ENCODE peak calls at places on chromosomes 2 and 18, in six cellular contexts. L, A, U, T, Q and E are unnamed samples.

GRCh38 chr2:237319086-237319820 is 94.7 kb downstream of the COL6A3 start:
- DNase-seq in L (no peak), A (no peak), U (no peak), T (no peak), Q (no peak), E (no peak)

GRCh38 chr18:57836557-57836956 is 33.4 kb upstream of the ATP8B1 start:
- DNase-seq in L (no peak), A (no peak), U (no peak), T (no peak), Q (no peak), E (no peak)

GRCh38 chr2:239177908-239178307 is 222.9 kb downstream of the HDAC4 start:
- DNase-seq in L (no peak), A (no peak), U (no peak), T (no peak), Q (no peak), E (no peak)

GRCh38 chr2:86790828-86791561 is at the start of gene CD8A:
- DNase-seq in L (no peak), A (no peak), U (peak), T (no peak), Q (no peak), E (no peak)

GRCh38 chr2:132274000-132274399 is 112.2 kb upstream of the ANKRD30BL start:
- DNase-seq in L (no peak), A (no peak), U (no peak), T (no peak), Q (no peak), E (no peak)

GRCh38 chr2:188610050-188610444 is 318.4 kb downstream of the GULP1 start:
- DNase-seq in L (no peak), A (no peak), U (peak), T (no peak), Q (no peak), E (no peak)

GRCh38 chr18:54845788-54846187 is 17.5 kb downstream of the RAB27B start:
- DNase-seq in L (no peak), A (no peak), U (peak), T (no peak), Q (no peak), E (peak)

GRCh38 chr2:172693529-172694185 is 42.0 kb upstream of the RAPGEF4 start:
- DNase-seq in L (no peak), A (no peak), U (no peak), T (no peak), Q (no peak), E (no peak)

GRCh38 chr2:148253716-148254115 is 232.8 kb downstream of the MBD5 start:
- DNase-seq in L (no peak), A (no peak), U (no peak), T (no peak), Q (peak), E (peak)

GRCh38 chr2:159219394-159219998 is 67.0 kb downstream of the WDSUB1 start:
- DNase-seq in L (no peak), A (no peak), U (no peak), T (no peak), Q (no peak), E (no peak)

GRCh38 chr2:85259101-85259590 is 68.6 kb downstream of the TGOLN2 start:
- DNase-seq in L (no peak), A (no peak), U (peak), T (no peak), Q (no peak), E (peak)

GRCh38 chr2:104929663-104930062 is 75.7 kb downstream of the POU3F3 start:
- DNase-seq in L (no peak), A (no peak), U (no peak), T (no peak), Q (no peak), E (no peak)

GRCh38 chr2:3543023-3543683 is 15.0 kb downstream of the RNASEH1 start:
- DNase-seq in L (no peak), A (no peak), U (no peak), T (no peak), Q (no peak), E (no peak)

GRCh38 chr2:105795575-105795934 is 50.8 kb downstream of the NCK2 start:
- DNase-seq in L (no peak), A (no peak), U (peak), T (no peak), Q (no peak), E (no peak)

GRCh38 chr2:46657042-46657504 is 177.7 kb downstream of the TMEM247 start:
- DNase-seq in L (no peak), A (peak), U (peak), T (no peak), Q (peak), E (peak)

GRCh38 chr2:216863946-216864345 is 4.1 kb upstream of the TNP1 start:
- DNase-seq in L (no peak), A (peak), U (peak), T (no peak), Q (no peak), E (peak)

GRCh38 chr2:12316464-12316863 is 400.3 kb upstream of the TRIB2 start:
- DNase-seq in L (no peak), A (no peak), U (no peak), T (no peak), Q (no peak), E (no peak)

GRCh38 chr2:216560695-216561370 is 62.2 kb downstream of the RPL37A start:
- DNase-seq in L (no peak), A (no peak), U (no peak), T (no peak), Q (no peak), E (no peak)

GRCh38 chr2:170523506-170523905 is 191.6 kb upstream of the SP5 start:
- DNase-seq in L (no peak), A (no peak), U (no peak), T (no peak), Q (no peak), E (no peak)

GRCh38 chr2:76998713-76999112 is 523.5 kb downstream of the LRRTM4 start:
- DNase-seq in L (no peak), A (peak), U (peak), T (no peak), Q (no peak), E (no peak)

GRCh38 chr2:85712261-85712660 is 18.1 kb downstream of the GNLY start:
- DNase-seq in L (no peak), A (no peak), U (no peak), T (no peak), Q (no peak), E (no peak)

GRCh38 chr18:48720655-48721025 is 181.8 kb downstream of the CTIF start:
- DNase-seq in L (no peak), A (no peak), U (no peak), T (no peak), Q (no peak), E (no peak)

GRCh38 chr2:19027621-19028020 is 330.8 kb downstream of the OSR1 start:
- DNase-seq in L (no peak), A (no peak), U (no peak), T (no peak), Q (no peak), E (no peak)

GRCh38 chr18:9701604-9702324 is 6.3 kb upstream of the RAB31 start:
- DNase-seq in L (no peak), A (no peak), U (no peak), T (no peak), Q (no peak), E (peak)

GRCh38 chr2:183037281-183037659 is 987 bp downstream of the NCKAP1 start:
- DNase-seq in L (no peak), A (peak), U (peak), T (no peak), Q (peak), E (peak)

GRCh38 chr2:74191596-74192380 is 6.6 kb upstream of the MTHFD2 start:
- DNase-seq in L (no peak), A (no peak), U (no peak), T (no peak), Q (no peak), E (no peak)

GRCh38 chr2:144679942-144680341 is 160.0 kb upstream of the ZEB2 start:
- DNase-seq in L (no peak), A (no peak), U (no peak), T (no peak), Q (no peak), E (no peak)

GRCh38 chr2:117835990-117836760 is 21.7 kb downstream of the DDX18 start:
- DNase-seq in L (no peak), A (no peak), U (peak), T (no peak), Q (no peak), E (peak)

GRCh38 chr2:129444417-129445150 is 534.9 kb upstream of the RAB6C start:
- DNase-seq in L (no peak), A (no peak), U (no peak), T (no peak), Q (no peak), E (no peak)

GRCh38 chr2:216328347-216328746 is 43.9 kb downstream of the MARCHF4 start:
- DNase-seq in L (no peak), A (no peak), U (peak), T (no peak), Q (no peak), E (no peak)

GRCh38 chr2:11873346-11873745 is 126.9 kb downstream of the LPIN1 start:
- DNase-seq in L (no peak), A (no peak), U (no peak), T (no peak), Q (no peak), E (no peak)

GRCh38 chr2:37349376-37349775 is 4.9 kb downstream of the QPCT start:
- DNase-seq in L (no peak), A (peak), U (peak), T (no peak), Q (no peak), E (no peak)